ENCODE peak calls at places on chromosome 20, in nine cellular contexts. M is AG09319, F is HepG2, R is tibial nerve, W is neural crest cell, S is NB4, E is A673, I is left ventricle myocardium inferior, V is body of pancreas. A is an unnamed sample.

GRCh38 chr20:42986143-42986773 is 203.4 kb downstream of the PTPRT start:
- DNase-seq in F (peak; percentile 61), W (no peak), V (no peak), E (no peak), R (no peak), S (no peak), M (no peak), I (no peak), A (no peak)

GRCh38 chr20:52972190-52972937 is at the start of gene TSHZ2:
- DNase-seq in W (peak; percentile 26), I (peak; percentile 26), E (peak; percentile 77), M (no peak), F (peak; percentile 24), R (peak; percentile 55), V (peak; percentile 51), S (no peak), A (peak; percentile 16)

GRCh38 chr20:32150291-32150848 is 40.9 kb downstream of the TM9SF4 start:
- DNase-seq in W (no peak), I (no peak), E (no peak), V (no peak), S (no peak), R (no peak), M (no peak), F (no peak), A (no peak)

GRCh38 chr20:48921168-48921882 is at the start of gene ARFGEF2:
- DNase-seq in W (peak; percentile 87), M (peak; percentile 69), E (peak; percentile 89), R (peak; percentile 92), V (peak; percentile 91), F (peak; percentile 92), S (peak; percentile 95), I (peak; percentile 91), A (peak; percentile 96)

GRCh38 chr20:38109657-38110524 is 55.2 kb downstream of the TGM2 start:
- DNase-seq in M (peak; percentile 98), V (no peak), E (no peak), W (no peak), I (peak; percentile 81), R (peak; percentile 76), S (peak; percentile 47), F (peak; percentile 99), A (no peak)

GRCh38 chr20:32638848-32639247 is 34.9 kb downstream of the C20orf203 start:
- DNase-seq in W (no peak), F (no peak), I (peak; percentile 27), M (no peak), R (no peak), V (no peak), E (peak; percentile 17), S (no peak), A (no peak)

GRCh38 chr20:6562111-6562510 is 205.4 kb upstream of the BMP2 start:
- DNase-seq in S (no peak), W (no peak), E (no peak), M (no peak), F (no peak), I (no peak), R (no peak), V (no peak), A (no peak)

GRCh38 chr20:63567382-63568169 is 6.5 kb downstream of the HELZ2 start:
- DNase-seq in S (peak; percentile 93), M (no peak), I (no peak), F (no peak), E (no peak), R (peak; percentile 28), V (no peak), W (no peak), A (peak; percentile 57)

GRCh38 chr20:40703981-40704530 is 15.0 kb upstream of the MAFB start:
- DNase-seq in F (no peak), V (no peak), W (no peak), R (no peak), I (no peak), E (no peak), S (no peak), M (no peak), A (no peak)

GRCh38 chr20:34987288-34988175 is 31.9 kb downstream of the MYH7B start:
- DNase-seq in I (no peak), E (no peak), V (no peak), F (no peak), M (no peak), S (no peak), W (no peak), R (no peak), A (peak; percentile 27)
- TF ChIP-seq CTCF in I (no peak), E (no peak), V (no peak), F (no peak), M (no peak), S (no peak), W (no peak), R (no peak), A (no peak)

GRCh38 chr20:60224914-60225313 is 266.7 kb downstream of the CDH26 start:
- DNase-seq in M (no peak), V (no peak), R (no peak), S (peak; percentile 38), I (no peak), F (peak; percentile 38), W (peak; percentile 35), E (peak; percentile 55), A (no peak)
- TF ChIP-seq CTCF in M (peak; percentile 39), V (no peak), R (no peak), S (peak; percentile 51), I (peak; percentile 31), F (peak; percentile 68), W (peak; percentile 63), E (peak; percentile 60), A (no peak)

DNA sequence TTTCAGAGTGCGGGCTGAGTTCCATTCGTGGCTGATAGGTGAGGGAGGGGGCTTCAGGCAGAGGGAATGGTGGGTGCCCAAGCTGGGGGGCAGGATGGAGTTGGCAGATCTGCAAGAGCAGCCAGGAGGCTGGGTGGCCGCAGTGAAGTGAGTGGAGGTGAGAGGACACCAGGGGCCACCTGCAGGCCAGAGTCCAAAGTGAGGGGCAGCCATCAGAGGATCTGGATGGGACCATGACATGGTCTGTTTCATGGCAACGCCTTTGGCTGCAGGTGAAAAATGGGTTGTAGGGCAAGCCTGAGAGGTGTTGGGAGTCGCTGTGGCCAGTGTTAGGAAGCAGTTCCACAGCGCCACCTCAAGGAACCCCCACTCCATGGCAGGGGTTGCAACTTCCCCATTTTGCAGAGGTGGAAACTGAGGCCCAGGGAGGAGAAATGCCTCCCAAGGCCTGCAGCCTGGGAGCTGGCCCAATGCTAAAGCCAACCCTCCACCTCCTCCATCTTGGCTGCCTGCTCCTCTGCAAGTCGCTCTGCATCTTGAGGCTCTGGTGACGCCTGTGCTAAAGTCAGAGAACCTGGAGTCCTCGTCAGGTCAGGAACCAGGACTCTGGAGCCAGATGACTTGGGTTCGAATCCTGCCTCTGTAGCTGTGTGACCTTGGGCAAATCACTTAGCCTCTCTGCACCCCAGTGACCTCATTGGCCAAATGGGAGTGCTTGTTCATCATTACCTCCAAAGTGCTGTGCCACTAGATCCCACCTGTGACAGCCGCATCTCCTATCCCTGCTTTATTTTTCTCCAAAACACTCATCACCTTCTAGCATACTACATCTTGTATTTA is 153.8 kb downstream of the CEBPB start:
- DNase-seq in R (no peak), I (no peak), W (no peak), E (no peak), M (no peak), S (peak; percentile 59), V (no peak), F (peak; percentile 62), A (no peak)
- TF ChIP-seq CTCF in R (no peak), I (peak; percentile 13), W (no peak), E (peak; percentile 29), M (no peak), S (peak; percentile 73), V (no peak), F (peak; percentile 82), A (no peak)

DNA sequence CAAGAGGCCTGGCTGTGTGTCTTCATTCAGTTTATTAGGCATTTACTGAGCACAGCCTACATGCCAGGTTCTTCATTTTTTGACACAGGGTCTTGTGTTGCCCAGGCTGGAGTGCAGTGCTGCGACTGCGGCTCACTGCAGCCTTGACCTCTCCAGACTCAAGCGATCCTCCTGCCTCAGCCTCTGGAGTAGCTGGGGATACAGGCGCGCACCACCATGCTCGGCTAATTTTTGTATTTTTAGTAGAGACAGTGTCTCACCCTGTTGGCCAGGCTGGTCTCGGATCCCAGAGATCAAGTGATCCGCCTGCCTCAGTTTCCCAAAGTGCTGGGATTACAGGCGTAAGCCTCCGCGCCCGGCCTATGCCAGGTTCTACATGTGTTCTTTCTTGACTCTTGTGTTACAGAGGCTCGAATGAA is 601 bp upstream of the ATRN start:
- DNase-seq in M (no peak), F (no peak), V (no peak), W (no peak), I (no peak), R (no peak), S (peak; percentile 29), E (no peak), A (no peak)
- TF ChIP-seq CTCF in M (no peak), F (no peak), V (no peak), W (no peak), I (no peak), R (no peak), S (no peak), E (no peak), A (no peak)

GRCh38 chr20:13644010-13644409 is 5.3 kb upstream of the TASP1 start:
- DNase-seq in M (no peak), R (no peak), E (peak; percentile 23), I (no peak), V (no peak), S (no peak), W (no peak), F (no peak), A (no peak)
- TF ChIP-seq CTCF in M (no peak), R (no peak), E (no peak), I (no peak), V (no peak), S (no peak), W (no peak), F (no peak), A (no peak)